ENCODE peak calls at places on chromosomes 12 and 14, in seven cellular contexts. R is mesendoderm, P is mesenchymal stem cell, A is neuronal stem cell, Y is trophoblast cell, M is H1, T is H9. G is an unnamed sample.
A peak's percentile ranks its signal among the peaks of the same experiment; 100 is the strongest.

GRCh38 chr12:321606-322326 is 59.1 kb upstream of the SLC6A13 start:
- DNase-seq in M (no peak), Y (no peak), A (no peak), T (no peak), P (no peak), R (no peak), G (no peak)

GRCh38 chr12:89756638-89757321 is 48.1 kb upstream of the ATP2B1 start:
- DNase-seq in R (peak; percentile 33), M (no peak), A (no peak), T (no peak), P (peak; percentile 99), Y (peak; percentile 95), G (peak; percentile 99)

GRCh38 chr12:632102-632696 is 31.0 kb downstream of the NINJ2 start:
- DNase-seq in Y (peak; percentile 92), R (peak; percentile 88), A (peak; percentile 46), P (peak; percentile 94), M (no peak), T (peak; percentile 54), G (peak; percentile 92)

GRCh38 chr14:102081231-102082080 is 5.4 kb downstream of the HSP90AA1 start:
- DNase-seq in Y (no peak), R (no peak), P (no peak), A (no peak), T (no peak), M (no peak), G (no peak)

GRCh38 chr12:94671917-94672316 is 21.6 kb upstream of the TMCC3 start:
- DNase-seq in Y (no peak), R (no peak), P (no peak), T (no peak), A (no peak), M (no peak), G (no peak)

GRCh38 chr14:104130974-104131651 is 7.3 kb upstream of the KIF26A start:
- DNase-seq in A (no peak), R (peak; percentile 62), P (peak; percentile 18), Y (peak; percentile 77), M (peak; percentile 72), T (peak; percentile 65), G (peak; percentile 1)

GRCh38 chr12:25959069-25959961 is 833 bp downstream of the RASSF8 start:
- DNase-seq in R (peak; percentile 54), A (no peak), T (peak; percentile 59), Y (peak; percentile 91), P (peak; percentile 87), M (peak; percentile 63), G (peak; percentile 85)

GRCh38 chr12:57244306-57244696 is 6.7 kb downstream of the STAC3 start:
- DNase-seq in A (no peak), R (no peak), T (peak; percentile 37), Y (no peak), M (no peak), P (no peak), G (no peak)

GRCh38 chr14:65832431-65833253 is 420.1 kb downstream of the FUT8 start:
- DNase-seq in M (no peak), Y (peak; percentile 33), R (peak; percentile 66), T (no peak), P (peak; percentile 11), A (no peak), G (peak; percentile 5)

GRCh38 chr12:50043854-50044253 is 13.5 kb upstream of the ASIC1 start:
- DNase-seq in P (no peak), R (no peak), Y (no peak), A (no peak), M (no peak), T (no peak), G (no peak)
- H2BK120ac ChIP-seq in P (no peak overlapping the region), R (no peak overlapping the region), Y (no peak overlapping the region), A (no peak overlapping the region), M (no peak overlapping the region), T (no peak overlapping the region), G (no peak overlapping the region)

DNA sequence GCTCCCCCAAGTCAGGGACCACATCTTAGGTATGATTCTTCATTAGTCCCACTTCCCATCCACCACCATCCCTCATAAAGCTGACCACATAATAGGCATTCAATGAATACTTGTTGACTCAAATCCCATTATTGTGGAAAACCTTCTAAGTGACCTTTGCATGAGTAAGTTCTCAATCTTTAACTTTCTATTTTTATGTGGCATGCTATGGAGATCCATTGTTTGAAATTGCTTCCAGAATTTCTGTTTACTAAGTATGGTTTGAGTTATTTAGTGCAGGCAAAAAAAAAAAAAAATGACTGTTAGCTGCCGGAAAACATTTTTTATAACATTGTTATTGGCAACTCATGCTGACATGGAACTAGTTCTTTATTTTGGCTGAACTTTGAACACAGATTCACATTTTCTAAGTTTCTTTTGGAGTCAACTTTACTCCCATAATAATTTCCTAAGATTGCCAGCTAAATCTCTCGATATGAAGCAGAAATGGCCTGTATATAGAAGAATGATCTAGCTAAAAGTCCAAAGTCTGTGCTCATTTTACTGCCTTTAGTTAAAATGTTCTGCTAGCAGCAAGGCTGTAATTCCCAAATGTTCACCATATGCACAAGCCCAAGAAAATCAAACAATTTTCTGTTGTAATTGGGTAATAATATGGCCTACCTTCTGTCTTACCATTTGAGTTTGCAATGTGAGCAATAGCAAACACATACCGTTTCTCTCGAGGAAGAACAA is 77.9 kb downstream of the PTGER2 start:
- DNase-seq in P (no peak), A (no peak), R (no peak), M (no peak), Y (no peak), T (no peak), G (peak; percentile 48)
- H3K4me2 ChIP-seq in P (no peak overlapping the region), A (no peak overlapping the region), R (no peak overlapping the region), M (no peak overlapping the region), Y (no peak overlapping the region), T (no peak overlapping the region), G (no peak overlapping the region)

DNA sequence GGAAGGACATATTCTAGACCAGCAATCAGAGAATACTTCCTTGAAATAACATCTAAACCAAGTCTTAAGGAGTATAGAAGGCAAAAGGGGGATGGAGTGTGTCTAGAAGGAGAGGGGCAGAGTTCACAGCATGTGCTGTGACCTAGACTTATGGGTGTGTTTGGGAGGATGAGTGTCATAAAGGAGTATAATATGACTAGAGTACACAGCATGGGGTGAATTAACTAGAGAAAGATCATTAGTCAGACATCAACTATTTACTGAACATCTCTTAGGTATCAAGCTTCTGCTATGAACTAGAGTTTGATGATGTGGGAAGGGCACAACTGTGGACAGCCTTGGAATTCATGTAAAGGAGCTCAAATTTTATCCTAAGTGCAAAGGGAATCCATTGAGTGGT is 686.2 kb downstream of the GALC start:
- DNase-seq in T (no peak), P (no peak), R (no peak), Y (no peak), A (no peak), M (no peak), G (no peak)
- H2BK120ac ChIP-seq in T (no peak overlapping the region), P (no peak overlapping the region), R (no peak overlapping the region), Y (no peak overlapping the region), A (no peak overlapping the region), M (no peak overlapping the region), G (no peak overlapping the region)

DNA sequence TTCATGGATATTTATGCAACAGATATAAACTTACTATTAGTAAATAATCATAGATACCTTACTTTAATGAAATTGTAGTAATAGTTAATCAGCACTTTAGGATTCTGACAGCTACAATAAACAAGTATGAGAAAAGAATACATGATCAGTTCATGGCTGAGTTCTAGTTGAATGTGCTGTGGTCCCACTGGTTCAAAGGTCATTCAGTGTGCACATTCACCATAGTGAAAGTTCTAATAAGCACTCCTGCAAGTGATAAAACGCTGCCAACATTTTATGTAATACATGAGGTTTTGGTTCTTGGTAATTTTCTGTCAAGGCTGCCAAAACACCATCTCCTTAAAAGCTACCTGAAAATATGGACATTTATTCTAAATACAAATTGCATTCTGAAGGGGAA is 92.6 kb downstream of the NUMB start:
- DNase-seq in A (no peak), T (no peak), R (no peak), Y (no peak), P (peak; percentile 7), M (no peak), G (peak; percentile 8)
- H3K4me2 ChIP-seq in A (no peak overlapping the region), T (no peak overlapping the region), R (no peak overlapping the region), Y (no peak overlapping the region), P (no peak overlapping the region), M (no peak overlapping the region), G (no peak overlapping the region)

GRCh38 chr14:82046512-82047226 is 513.0 kb upstream of the SEL1L start:
- DNase-seq in T (no peak), R (no peak), M (no peak), P (no peak), A (no peak), Y (no peak), G (no peak)
- H2BK120ac ChIP-seq in T (no peak overlapping the region), R (no peak overlapping the region), M (no peak overlapping the region), P (no peak overlapping the region), A (no peak overlapping the region), Y (no peak overlapping the region), G (no peak overlapping the region)

GRCh38 chr12:11718768-11719253 is 69.3 kb downstream of the ETV6 start:
- DNase-seq in P (peak; percentile 93), T (no peak), R (peak; percentile 84), Y (no peak), M (no peak), A (no peak), G (peak; percentile 90)

GRCh38 chr12:11714626-11715025 is 65.2 kb downstream of the ETV6 start:
- DNase-seq in A (no peak), T (no peak), R (no peak), M (no peak), P (no peak), Y (no peak), G (no peak)

GRCh38 chr12:11718105-11718504 is 68.6 kb downstream of the ETV6 start:
- DNase-seq in M (no peak), T (no peak), R (no peak), A (no peak), Y (no peak), P (no peak), G (no peak)

GRCh38 chr12:11717533-11717961 is 68.1 kb downstream of the ETV6 start:
- DNase-seq in Y (peak; percentile 23), R (no peak), M (no peak), P (peak; percentile 91), T (no peak), A (no peak), G (peak; percentile 72)

DNA sequence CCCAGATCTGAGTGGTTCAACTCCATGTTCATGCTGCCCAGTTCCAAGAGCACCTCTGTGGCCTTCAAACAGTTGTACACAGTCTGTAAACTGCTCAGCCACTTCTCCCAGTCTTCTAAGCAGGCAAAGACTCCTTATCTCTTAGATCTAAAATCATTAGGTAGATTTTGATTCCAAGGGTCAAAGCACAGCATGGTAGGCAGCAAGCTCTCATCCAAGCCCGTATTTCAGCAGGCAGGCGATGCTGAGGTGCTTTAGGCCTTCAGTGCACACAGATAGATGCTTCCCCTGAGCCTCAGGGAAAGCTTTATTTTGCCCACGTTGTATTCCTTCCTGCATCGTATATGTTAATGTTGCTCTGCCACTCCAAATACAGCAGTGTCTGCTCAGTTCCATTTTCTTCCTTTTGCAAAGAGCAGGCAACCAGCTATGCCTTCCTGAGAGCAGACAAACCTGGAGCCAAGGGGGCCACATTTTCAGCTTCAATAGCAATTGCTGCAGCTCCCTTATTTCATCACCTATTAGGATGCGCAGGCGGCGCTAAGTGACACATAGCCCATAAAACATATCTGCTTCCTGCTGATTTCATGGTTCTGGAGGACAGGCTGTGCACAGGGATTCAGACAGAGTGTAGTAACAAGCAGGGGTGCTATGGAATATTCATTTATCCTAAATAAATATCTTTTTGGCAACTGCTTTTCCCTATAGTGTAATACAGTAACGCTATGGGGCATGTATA is 67.5 kb downstream of the ETV6 start:
- DNase-seq in T (no peak), Y (no peak), A (no peak), R (no peak), P (peak; percentile 90), M (no peak), G (peak; percentile 56)
- H3K4me2 ChIP-seq in T (no peak overlapping the region), Y (no peak overlapping the region), A (no peak overlapping the region), R (no peak overlapping the region), P (peak overlapping the region; percentile 32), M (no peak overlapping the region), G (peak overlapping the region; percentile 40)

GRCh38 chr14:59356783-59357182 is 108.4 kb downstream of the GPR135 start:
- DNase-seq in A (no peak), Y (no peak), M (no peak), R (no peak), P (no peak), T (no peak), G (no peak)
- H2BK120ac ChIP-seq in A (no peak overlapping the region), Y (no peak overlapping the region), M (no peak overlapping the region), R (no peak overlapping the region), P (no peak overlapping the region), T (no peak overlapping the region), G (no peak overlapping the region)

G was measured in IMR-90.